ENCODE peak calls at places on chromosomes 6 and 20, in five cellular contexts. R is HepG2, C is GM12878, B is H1, H is SK-N-SH. L is an unnamed sample.

GRCh38 chr6:100161782-100162181 is 167.8 kb upstream of the MCHR2 start:
- DNase-seq in R (no peak), C (no peak), B (no peak), H (no peak), L (no peak)

GRCh38 chr6:5094327-5094726 is 9.2 kb downstream of the PPP1R3G start:
- DNase-seq in R (no peak), C (no peak), B (no peak), H (no peak), L (no peak)

GRCh38 chr6:74287932-74288331 is 591.9 kb downstream of the CD109 start:
- DNase-seq in R (no peak), C (no peak), B (no peak), H (no peak), L (no peak)

GRCh38 chr20:3749689-3750639 is 17.5 kb downstream of the HSPA12B start:
- DNase-seq in R (peak; percentile 56), C (no peak), B (peak; percentile 94), H (peak; percentile 98), L (peak; percentile 62)

GRCh38 chr6:54516331-54516730 is 208.1 kb downstream of the TINAG start:
- DNase-seq in R (no peak), C (no peak), B (no peak), H (no peak), L (no peak)

GRCh38 chr20:9087531-9088217 is 18.8 kb downstream of the PLCB4 start:
- DNase-seq in R (no peak), C (no peak), B (no peak), H (peak; percentile 56), L (no peak)

GRCh38 chr6:3398755-3399671 is 57.8 kb downstream of the SLC22A23 start:
- DNase-seq in R (peak; percentile 54), C (no peak), B (no peak), H (no peak), L (no peak)

GRCh38 chr20:43537921-43538854 is 20.6 kb upstream of the SGK2 start:
- DNase-seq in R (peak; percentile 74), C (no peak), B (peak; percentile 86), H (peak; percentile 74), L (no peak)

GRCh38 chr6:55866110-55866509 is 9.3 kb downstream of the BMP5 start:
- DNase-seq in R (no peak), C (no peak), B (no peak), H (no peak), L (no peak)

GRCh38 chr6:3734023-3734422 is 17.5 kb downstream of the PXDC1 start:
- DNase-seq in R (no peak), C (no peak), B (no peak), H (no peak), L (no peak)

GRCh38 chr6:149903938-149904611 is 6.2 kb upstream of the RAET1E start:
- DNase-seq in R (no peak), C (no peak), B (no peak), H (no peak), L (no peak)

GRCh38 chr6:10692965-10693538 is 1.4 kb downstream of the C6orf52 start:
- DNase-seq in R (no peak), C (no peak), B (no peak), H (no peak), L (no peak)

GRCh38 chr20:20606046-20606445 is 106.4 kb downstream of the RALGAPA2 start:
- DNase-seq in R (no peak), C (no peak), B (no peak), H (no peak), L (no peak)

GRCh38 chr20:32234135-32234808 is 26.6 kb downstream of the POFUT1 start:
- DNase-seq in R (no peak), C (no peak), B (no peak), H (no peak), L (no peak)

GRCh38 chr6:123551939-123552707 is 84.6 kb downstream of the TRDN start:
- DNase-seq in R (no peak), C (no peak), B (no peak), H (no peak), L (no peak)

GRCh38 chr6:56399250-56399671 is 151.9 kb upstream of the COL21A1 start:
- DNase-seq in R (peak; percentile 93), C (no peak), B (no peak), H (no peak), L (no peak)

GRCh38 chr6:44100088-44100550 is 27.1 kb downstream of the MRPL14 start:
- DNase-seq in R (peak; percentile 69), C (no peak), B (no peak), H (peak; percentile 47), L (no peak)

GRCh38 chr6:168589275-168589674 is 148.3 kb downstream of the SMOC2 start:
- DNase-seq in R (no peak), C (no peak), B (no peak), H (no peak), L (no peak)

GRCh38 chr6:40477246-40478126 is 109.7 kb downstream of the LRFN2 start:
- DNase-seq in R (no peak), C (no peak), B (no peak), H (peak; percentile 56), L (no peak)

GRCh38 chr20:1327241-1327653 is 1.7 kb downstream of the SDCBP2 start:
- DNase-seq in R (no peak), C (no peak), B (peak; percentile 27), H (no peak), L (no peak)

GRCh38 chr20:41167481-41168253 is 30.3 kb downstream of the PLCG1 start:
- DNase-seq in R (no peak), C (no peak), B (no peak), H (no peak), L (no peak)

GRCh38 chr6:53979468-53980067 is 131.7 kb upstream of the MLIP start:
- DNase-seq in R (peak; percentile 43), C (no peak), B (no peak), H (peak; percentile 23), L (peak; percentile 5)

GRCh38 chr6:149545754-149546471 is at the start of gene PPIL4:
- DNase-seq in R (peak; percentile 89), C (peak; percentile 71), B (peak; percentile 98), H (peak; percentile 96), L (peak; percentile 77)

GRCh38 chr6:35736293-35736894 is 438 bp upstream of the ARMC12 start:
- DNase-seq in R (peak; percentile 60), C (no peak), B (peak; percentile 95), H (peak; percentile 81), L (peak; percentile 71)

GRCh38 chr6:116118608-116119007 is 7.3 kb downstream of the COL10A1 start:
- DNase-seq in R (no peak), C (no peak), B (no peak), H (no peak), L (no peak)

GRCh38 chr6:139066080-139066479 is 37.5 kb downstream of the ABRACL start:
- DNase-seq in R (no peak), C (no peak), B (no peak), H (no peak), L (no peak)

GRCh38 chr6:157811476-157812173 is 11.4 kb upstream of the SNX9 start:
- DNase-seq in R (no peak), C (no peak), B (no peak), H (no peak), L (no peak)

DNA sequence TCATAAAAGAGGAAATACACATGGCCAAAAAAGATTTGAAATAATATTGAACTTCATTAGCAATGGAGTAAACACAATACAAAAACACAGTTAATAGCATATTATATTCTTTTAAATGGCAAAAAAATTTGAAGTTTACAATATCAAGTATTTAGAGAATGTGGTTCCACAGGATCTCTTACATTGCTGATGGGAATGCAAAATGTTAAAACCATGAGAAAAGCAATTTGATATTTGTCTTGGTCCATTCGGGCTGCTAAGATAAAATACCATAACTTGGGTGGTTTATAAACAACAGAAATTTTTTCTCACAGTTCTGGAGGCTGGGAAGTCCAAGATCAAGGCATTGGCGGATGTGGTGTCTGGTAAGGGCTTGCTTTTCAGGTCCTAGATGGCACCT is 154.0 kb upstream of the PLN start:
- DNase-seq in R (no peak), C (no peak), B (no peak), H (no peak), L (no peak)
- TF ChIP-seq TAF1 in R (no peak), C (no peak), B (no peak), H (no peak), L (no peak)

GRCh38 chr6:160999508-160999907 is 7.9 kb downstream of the MAP3K4 start:
- DNase-seq in R (no peak), C (no peak), B (no peak), H (no peak), L (no peak)
- TF ChIP-seq TAF1 in R (no peak), C (no peak), B (no peak), H (no peak), L (no peak)

DNA sequence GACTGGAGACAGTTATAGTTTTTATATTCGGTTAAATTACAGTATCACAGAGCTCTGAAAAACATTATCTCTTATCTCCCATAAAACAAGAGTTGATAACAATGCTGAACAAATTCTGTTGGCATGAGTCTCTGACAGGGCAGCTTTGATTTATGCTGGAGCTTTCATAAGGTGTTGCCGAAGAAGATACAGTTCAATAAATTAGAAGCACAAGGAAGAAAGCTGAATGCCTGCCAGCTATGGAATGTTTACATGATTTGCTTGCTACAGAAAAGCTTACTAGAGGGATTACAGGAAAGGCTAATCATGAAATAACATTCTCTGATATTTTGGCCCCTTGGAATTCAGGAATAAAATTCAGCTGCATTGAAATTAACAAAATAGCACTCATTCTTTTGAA is 431.9 kb upstream of the GJE1 start:
- DNase-seq in R (no peak), C (no peak), B (no peak), H (no peak), L (no peak)
- TF ChIP-seq TAF1 in R (no peak), C (no peak), B (no peak), H (no peak), L (no peak)

DNA sequence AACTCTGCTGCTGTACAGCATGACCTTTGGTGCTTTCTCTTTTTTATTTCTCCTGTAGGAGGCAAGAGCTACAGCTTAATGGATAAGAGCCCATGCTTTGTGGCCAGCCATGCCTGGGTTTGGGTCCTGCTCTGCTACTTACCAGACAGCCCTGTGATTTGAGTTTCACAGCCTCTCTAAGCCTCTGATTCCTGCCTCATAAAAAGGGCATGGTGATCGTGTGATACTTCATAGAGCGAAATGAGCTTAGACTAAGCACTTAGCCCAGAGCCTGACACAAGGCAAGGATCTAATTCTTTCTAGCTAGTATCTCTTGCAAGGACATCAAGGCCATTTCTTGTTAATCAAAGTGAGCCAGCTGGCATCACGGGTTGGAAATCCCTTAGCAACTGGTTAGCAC is 19.3 kb upstream of the PDE7B start:
- DNase-seq in R (no peak), C (no peak), B (no peak), H (no peak), L (no peak)
- TF ChIP-seq TAF1 in R (no peak), C (no peak), B (no peak), H (no peak), L (no peak)

DNA sequence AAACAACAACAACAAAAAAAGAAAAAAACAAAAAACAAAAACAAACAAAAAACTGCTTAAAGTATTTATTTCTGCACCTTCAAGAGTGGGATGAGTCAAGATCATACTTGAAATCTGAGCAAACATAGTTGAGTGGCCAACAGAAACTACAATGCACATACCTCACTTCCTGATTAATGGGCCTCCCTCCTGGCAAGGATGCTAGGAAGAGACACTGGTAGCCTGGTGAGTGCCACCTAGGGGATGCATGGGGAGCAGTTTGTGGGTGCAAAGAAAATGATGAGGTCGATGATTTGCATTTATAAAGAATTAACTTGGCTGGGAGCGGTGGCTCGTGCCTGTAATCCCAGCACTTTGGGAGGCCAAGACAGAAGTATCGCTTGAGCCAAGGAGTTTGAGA is 808.1 kb downstream of the MAFB start:
- DNase-seq in R (no peak), C (no peak), B (no peak), H (peak; percentile 8), L (no peak)
- TF ChIP-seq TAF1 in R (no peak), C (no peak), B (no peak), H (no peak), L (no peak)

GRCh38 chr6:93453956-93454355 is 34.6 kb upstream of the EPHA7 start:
- DNase-seq in R (no peak), C (peak; percentile 35), B (no peak), H (no peak), L (no peak)
- TF ChIP-seq TAF1 in R (no peak), C (no peak), B (no peak), H (no peak), L (no peak)

GRCh38 chr6:374956-375355 is 16.6 kb upstream of the IRF4 start:
- DNase-seq in R (no peak), C (no peak), B (no peak), H (no peak), L (no peak)
- TF ChIP-seq TAF1 in R (no peak), C (no peak), B (no peak), H (no peak), L (no peak)

L was measured in GM12892.